ENCODE peak calls at places on chromosomes 16 and 17, in seven cellular contexts. P, S, W, I, F, V and Y are unnamed samples.

GRCh38 chr17:60305141-60305540 is 86.8 kb downstream of the USP32 start:
- DNase-seq in P (no peak), S (no peak), W (no peak), I (peak; percentile 44), F (peak; percentile 39), V (no peak), Y (peak; percentile 59)

GRCh38 chr17:40825596-40825995 is 3.2 kb upstream of the KRT10 start:
- DNase-seq in P (no peak), S (no peak), W (no peak), I (peak; percentile 53), F (no peak), V (no peak), Y (no peak)

GRCh38 chr17:51548125-51548524 is 287.8 kb downstream of the UTP18 start:
- DNase-seq in P (no peak), S (no peak), W (no peak), I (no peak), F (no peak), V (no peak), Y (no peak)

GRCh38 chr17:14211778-14212177 is 24.9 kb downstream of the CDRT15 start:
- DNase-seq in P (peak; percentile 42), S (no peak), W (no peak), I (no peak), F (no peak), V (no peak), Y (no peak)

GRCh38 chr17:46853896-46854444 is 2.6 kb downstream of the WNT9B start:
- DNase-seq in P (no peak), S (no peak), W (no peak), I (no peak), F (no peak), V (no peak), Y (no peak)

GRCh38 chr17:3879591-3880417 is 13.0 kb downstream of the CAMKK1 start:
- DNase-seq in P (no peak), S (no peak), W (no peak), I (no peak), F (no peak), V (peak; percentile 70), Y (no peak)

GRCh38 chr17:4583796-4584124 is 569 bp upstream of the SMTNL2 start:
- DNase-seq in P (no peak), S (no peak), W (no peak), I (no peak), F (no peak), V (peak; percentile 79), Y (no peak)

GRCh38 chr17:34656801-34657200 is 77.4 kb downstream of the TMEM132E start:
- DNase-seq in P (no peak), S (no peak), W (no peak), I (no peak), F (no peak), V (no peak), Y (no peak)

GRCh38 chr17:43878260-43879082 is 28.9 kb downstream of the MPP2 start:
- DNase-seq in P (peak; percentile 84), S (peak; percentile 70), W (peak; percentile 80), I (peak; percentile 82), F (peak; percentile 45), V (peak; percentile 91), Y (no peak)

GRCh38 chr17:28555022-28555421 is 2.6 kb upstream of the UNC119 start:
- DNase-seq in P (no peak), S (no peak), W (no peak), I (no peak), F (no peak), V (no peak), Y (no peak)

GRCh38 chr17:47192549-47192948 is 3.5 kb upstream of the CDC27 start:
- DNase-seq in P (no peak), S (no peak), W (no peak), I (no peak), F (no peak), V (no peak), Y (peak; percentile 83)

GRCh38 chr17:43974541-43975315 is 21.0 kb upstream of the PYY start:
- DNase-seq in P (no peak), S (no peak), W (no peak), I (no peak), F (no peak), V (peak; percentile 82), Y (no peak)

GRCh38 chr16:5056347-5056746 is 9.4 kb downstream of the C16orf89 start:
- DNase-seq in P (peak; percentile 59), S (no peak), W (peak; percentile 60), I (peak; percentile 65), F (peak; percentile 65), V (peak; percentile 71), Y (no peak)

GRCh38 chr17:60333628-60334031 is 58.3 kb downstream of the USP32 start:
- DNase-seq in P (no peak), S (no peak), W (no peak), I (no peak), F (no peak), V (peak; percentile 30), Y (no peak)

GRCh38 chr16:2963074-2963610 is 933 bp upstream of the KREMEN2 start:
- DNase-seq in P (no peak), S (no peak), W (no peak), I (peak; percentile 71), F (no peak), V (no peak), Y (no peak)

GRCh38 chr17:43449470-43450202 is 34.1 kb upstream of the DHX8 start:
- DNase-seq in P (no peak), S (no peak), W (no peak), I (no peak), F (peak; percentile 97), V (no peak), Y (no peak)

GRCh38 chr17:77769762-77770161 is 188.7 kb upstream of the TNRC6C start:
- DNase-seq in P (no peak), S (no peak), W (no peak), I (no peak), F (no peak), V (no peak), Y (no peak)

GRCh38 chr17:77616243-77616731 is 342.2 kb upstream of the TNRC6C start:
- DNase-seq in P (no peak), S (no peak), W (no peak), I (no peak), F (no peak), V (no peak), Y (no peak)

GRCh38 chr17:3944485-3945388 is 19.5 kb downstream of the ATP2A3 start:
- DNase-seq in P (peak; percentile 71), S (peak; percentile 50), W (peak; percentile 74), I (peak; percentile 74), F (no peak), V (peak; percentile 100), Y (no peak)

DNA sequence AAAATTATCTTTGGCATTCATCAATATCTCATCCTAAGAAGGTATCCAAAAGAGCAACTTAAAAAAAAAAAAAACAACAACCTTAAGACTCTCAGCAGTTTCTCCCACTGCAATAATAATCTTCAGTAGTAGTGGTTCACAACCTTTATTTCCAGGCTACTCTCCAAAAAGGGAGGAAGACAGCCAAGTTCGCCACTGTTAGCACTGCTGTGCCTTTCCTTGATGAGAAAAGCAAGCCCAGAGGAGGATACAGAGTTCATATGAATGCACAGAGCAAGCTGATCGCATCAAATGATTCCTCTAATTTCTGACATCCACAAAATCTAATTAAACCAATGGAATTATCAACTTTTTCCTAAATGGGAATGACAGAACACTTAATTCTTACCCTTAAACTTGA is 199.4 kb downstream of the AATF start:
- DNase-seq in P (no peak), S (no peak), W (no peak), I (no peak), F (no peak), V (no peak), Y (no peak)
- TF ChIP-seq TAF1 in P (no peak), S (no peak), W (no peak), I (no peak), F (no peak), V (no peak), Y (no peak)

GRCh38 chr17:82979718-82980117 is 99.7 kb upstream of the METRNL start:
- DNase-seq in P (no peak), S (no peak), W (peak; percentile 2), I (no peak), F (no peak), V (no peak), Y (no peak)

GRCh38 chr17:82977586-82977985 is 101.8 kb upstream of the METRNL start:
- DNase-seq in P (no peak), S (no peak), W (no peak), I (no peak), F (no peak), V (no peak), Y (no peak)

GRCh38 chr17:82980632-82981031 is 98.8 kb upstream of the METRNL start:
- DNase-seq in P (no peak), S (no peak), W (no peak), I (no peak), F (no peak), V (no peak), Y (no peak)

GRCh38 chr17:82978354-82978753 is 101.1 kb upstream of the METRNL start:
- DNase-seq in P (no peak), S (no peak), W (peak; percentile 1), I (no peak), F (no peak), V (no peak), Y (no peak)

GRCh38 chr17:82978765-82979349 is 100.6 kb upstream of the METRNL start:
- DNase-seq in P (no peak), S (no peak), W (peak; percentile 52), I (no peak), F (no peak), V (no peak), Y (peak; percentile 33)
- TF ChIP-seq TAF1 in P (no peak), S (no peak), W (no peak), I (no peak), F (no peak), V (no peak), Y (no peak)

GRCh38 chr16:31211960-31212359 is 2.0 kb upstream of the TRIM72 start:
- DNase-seq in P (no peak), S (no peak), W (no peak), I (no peak), F (no peak), V (no peak), Y (no peak)

GRCh38 chr16:31204871-31205666 is 2.5 kb upstream of the PYCARD start:
- DNase-seq in P (no peak), S (no peak), W (no peak), I (no peak), F (no peak), V (no peak), Y (no peak)

GRCh38 chr16:31201511-31202401 is 804 bp downstream of the PYCARD start:
- DNase-seq in P (peak; percentile 72), S (no peak), W (peak; percentile 73), I (peak; percentile 68), F (no peak), V (peak; percentile 50), Y (no peak)

GRCh38 chr16:31202402-31203385 is at the start of gene PYCARD:
- DNase-seq in P (no peak), S (no peak), W (no peak), I (peak; percentile 41), F (no peak), V (peak; percentile 60), Y (no peak)

DNA sequence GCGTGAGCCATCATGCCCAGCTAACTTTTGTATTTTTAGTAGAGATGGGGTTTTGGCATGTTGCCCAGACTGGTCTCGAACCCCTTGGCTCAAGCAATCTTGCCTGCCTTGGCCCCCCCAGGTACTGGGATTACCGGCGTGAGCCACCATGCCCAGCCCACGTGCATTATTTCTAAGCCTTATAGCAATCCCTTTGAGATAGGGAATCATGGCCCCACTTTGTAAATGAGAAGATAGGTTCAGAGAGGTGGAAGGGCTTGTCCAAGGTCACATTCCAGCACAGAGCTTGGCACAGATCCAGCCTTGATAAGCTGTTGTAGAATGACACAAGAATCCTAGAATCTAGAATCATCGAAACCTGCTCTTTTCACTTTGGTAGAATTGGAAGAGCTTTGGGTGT is 4.2 kb upstream of the PYCARD start:
- DNase-seq in P (no peak), S (no peak), W (no peak), I (no peak), F (peak; percentile 79), V (no peak), Y (no peak)
- TF ChIP-seq TAF1 in P (no peak), S (no peak), W (no peak), I (no peak), F (no peak), V (no peak), Y (no peak)

GRCh38 chr17:8894673-8895578 is 27.5 kb upstream of the PIK3R6 start:
- DNase-seq in P (peak; percentile 53), S (no peak), W (no peak), I (peak; percentile 55), F (peak; percentile 52), V (peak; percentile 73), Y (peak; percentile 65)
- TF ChIP-seq TAF1 in P (no peak), S (no peak), W (no peak), I (no peak), F (no peak), V (no peak), Y (no peak)